ENCODE peak calls at places on chromosomes 12 and 14, in nine cellular contexts. Q, K, G, E, R, A, I, T and B are unnamed samples.

GRCh38 chr12:131604146-131604844 is 106.6 kb upstream of the SFSWAP start:
- DNase-seq in E (no peak), R (no peak), I (no peak), T (no peak), Q (no peak), A (no peak), G (no peak), K (peak), B (peak)

GRCh38 chr14:101876539-101876938 is 87.8 kb upstream of the DYNC1H1 start:
- DNase-seq in Q (peak), A (peak), K (no peak), E (no peak), R (no peak), T (peak), G (peak), I (peak), B (peak)

GRCh38 chr14:69048456-69048855 is 69.4 kb upstream of the ACTN1 start:
- DNase-seq in E (no peak), I (no peak), G (peak), T (no peak), A (no peak), Q (no peak), K (no peak), R (peak), B (peak)

GRCh38 chr12:53096761-53097160 is 706 bp upstream of the IGFBP6 start:
- DNase-seq in I (no peak), K (peak), G (no peak), T (peak), E (no peak), R (no peak), Q (no peak), A (no peak), B (no peak)

GRCh38 chr12:7142057-7142644 is 12.0 kb downstream of the CLSTN3 start:
- DNase-seq in R (peak), A (no peak), K (peak), G (peak), E (peak), T (no peak), Q (no peak), I (peak), B (peak)

GRCh38 chr12:42812086-42812485 is 222.5 kb upstream of the PRICKLE1 start:
- DNase-seq in T (no peak), E (no peak), K (no peak), G (no peak), R (no peak), I (no peak), A (no peak), Q (no peak), B (no peak)

GRCh38 chr12:72010365-72010764 is 71.7 kb downstream of the TPH2 start:
- DNase-seq in A (no peak), R (no peak), G (no peak), K (no peak), Q (no peak), T (no peak), E (no peak), I (no peak), B (no peak)

GRCh38 chr12:92330654-92331053 is 185.0 kb upstream of the BTG1 start:
- DNase-seq in A (no peak), E (no peak), I (no peak), T (no peak), R (peak), K (no peak), G (no peak), Q (no peak), B (no peak)

GRCh38 chr12:29655861-29656260 is 127.9 kb downstream of the TMTC1 start:
- DNase-seq in Q (no peak), G (no peak), T (no peak), E (no peak), A (no peak), I (no peak), K (no peak), R (no peak), B (no peak)

GRCh38 chr12:29050503-29050902 is 98.6 kb upstream of the FAR2 start:
- DNase-seq in R (no peak), G (no peak), K (no peak), Q (no peak), A (no peak), I (no peak), E (no peak), T (no peak), B (no peak)

GRCh38 chr12:48813464-48814312 is 4.6 kb upstream of the CACNB3 start:
- DNase-seq in R (no peak), K (peak), A (no peak), I (peak), Q (no peak), G (peak), T (no peak), E (no peak), B (no peak)

GRCh38 chr12:99131761-99132199 is 486.7 kb downstream of the APAF1 start:
- DNase-seq in T (no peak), E (no peak), G (no peak), I (no peak), K (peak), A (no peak), Q (no peak), R (no peak), B (no peak)

GRCh38 chr14:94051115-94051514 is 25.0 kb downstream of the OTUB2 start:
- DNase-seq in R (peak), K (peak), Q (peak), I (peak), E (no peak), A (no peak), T (peak), G (peak), B (no peak)

GRCh38 chr12:131783915-131784541 is 44.2 kb upstream of the MMP17 start:
- DNase-seq in Q (no peak), R (peak), T (peak), K (no peak), G (no peak), A (peak), E (peak), I (no peak), B (no peak)

GRCh38 chr12:122835693-122836026 is 403 bp downstream of the HIP1R start:
- DNase-seq in T (no peak), Q (no peak), A (no peak), G (no peak), E (peak), K (no peak), I (peak), R (peak), B (peak)

GRCh38 chr12:43806737-43807072 is 588 bp upstream of the TWF1 start:
- DNase-seq in A (no peak), G (no peak), E (no peak), T (no peak), R (no peak), I (no peak), K (no peak), Q (no peak), B (no peak)

GRCh38 chr14:100547633-100548294 is 39.5 kb downstream of the BEGAIN start:
- DNase-seq in Q (peak), A (no peak), K (no peak), T (peak), R (no peak), I (peak), E (no peak), G (peak), B (peak)

GRCh38 chr14:66017960-66018359 is 468.2 kb upstream of the CCDC196 start:
- DNase-seq in K (no peak), Q (no peak), I (no peak), A (no peak), T (no peak), G (no peak), R (no peak), E (no peak), B (no peak)

DNA sequence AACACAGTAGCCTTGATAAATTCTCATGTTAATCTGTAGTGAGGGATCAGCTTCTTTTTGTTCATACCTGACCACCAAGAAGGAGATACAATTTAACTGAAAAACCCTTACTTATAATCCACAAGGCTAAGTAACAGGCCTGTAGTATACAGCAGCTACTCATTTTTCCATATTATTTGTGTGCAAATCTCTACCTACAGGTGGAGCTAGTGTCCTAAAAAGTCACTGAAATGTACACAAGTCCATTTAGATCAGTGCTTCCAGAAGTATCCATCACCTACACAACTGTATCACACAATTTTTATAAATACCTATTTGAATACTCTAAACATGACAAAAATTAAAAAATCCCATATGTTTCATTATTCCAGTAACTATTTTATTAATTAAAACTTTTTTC is 173.2 kb downstream of the SLC35F4 start:
- DNase-seq in K (peak), E (peak), I (no peak), T (no peak), Q (no peak), G (no peak), R (peak), A (peak), B (no peak)
- TF ChIP-seq CTCF in K (peak), E (peak), I (no peak), T (no peak), Q (peak), G (peak), R (peak), A (peak), B (peak)

GRCh38 chr12:15014708-15015107 is 41.9 kb downstream of the PDE6H start:
- DNase-seq in G (no peak), Q (no peak), K (no peak), A (no peak), E (no peak), R (no peak), I (no peak), T (no peak), B (no peak)

GRCh38 chr12:15015121-15015520 is 42.3 kb downstream of the PDE6H start:
- DNase-seq in T (no peak), K (no peak), I (no peak), R (no peak), Q (no peak), E (no peak), A (no peak), G (no peak), B (no peak)

GRCh38 chr12:15013634-15014169 is 40.9 kb downstream of the PDE6H start:
- DNase-seq in T (no peak), Q (no peak), K (no peak), R (no peak), A (no peak), E (no peak), G (no peak), I (no peak), B (no peak)

GRCh38 chr12:15011162-15011561 is 38.3 kb downstream of the PDE6H start:
- DNase-seq in I (no peak), T (no peak), R (peak), A (no peak), E (no peak), Q (no peak), G (no peak), K (no peak), B (peak)
- TF ChIP-seq CTCF in I (no peak), T (no peak), R (peak), A (no peak), E (no peak), Q (no peak), G (peak), K (peak), B (no peak)

GRCh38 chr12:3207858-3208257 is 130.7 kb downstream of the TSPAN9 start:
- DNase-seq in Q (no peak), I (no peak), E (no peak), T (no peak), R (peak), K (peak), A (no peak), G (no peak), B (peak)
- TF ChIP-seq CTCF in Q (peak), I (no peak), E (no peak), T (no peak), R (peak), K (peak), A (no peak), G (no peak), B (no peak)

GRCh38 chr12:14937014-14937413 is 1.3 kb downstream of the ERP27 start:
- DNase-seq in G (no peak), E (no peak), R (no peak), Q (no peak), I (no peak), A (no peak), T (no peak), K (no peak), B (no peak)
- TF ChIP-seq CTCF in G (no peak), E (no peak), R (no peak), Q (no peak), I (no peak), A (peak), T (no peak), K (no peak), B (no peak)

GRCh38 chr14:103628684-103629502 is at the start of gene KLC1:
- DNase-seq in R (peak), Q (peak), E (peak), I (peak), A (no peak), T (peak), G (peak), K (peak), B (peak)
- TF ChIP-seq CTCF in R (no peak), Q (no peak), E (no peak), I (no peak), A (no peak), T (no peak), G (no peak), K (peak), B (no peak)

DNA sequence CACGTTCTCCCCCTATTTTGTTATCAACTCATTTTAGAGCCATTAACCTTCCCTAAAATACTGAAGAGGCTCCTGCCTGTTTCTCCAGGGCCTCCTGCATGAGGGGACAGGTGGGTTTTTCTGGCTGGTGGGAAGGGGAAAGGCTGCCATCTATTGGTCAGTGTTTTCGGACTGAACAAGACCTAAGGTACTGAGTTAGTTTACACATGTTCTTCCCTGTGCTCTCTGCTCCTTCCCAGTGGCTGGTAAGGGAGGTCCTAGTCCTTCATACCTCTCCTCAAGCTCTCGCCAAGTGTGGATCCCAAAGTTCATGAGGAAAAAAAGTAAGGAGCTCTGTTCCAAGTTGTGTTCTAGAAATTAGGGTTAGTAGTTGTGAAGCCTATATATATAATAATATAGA is 357.5 kb downstream of the FSCB start:
- DNase-seq in A (no peak), G (peak), T (no peak), Q (no peak), I (no peak), R (peak), K (peak), E (no peak), B (peak)
- TF ChIP-seq CTCF in A (peak), G (no peak), T (no peak), Q (no peak), I (no peak), R (peak), K (peak), E (peak), B (no peak)

GRCh38 chr12:68479832-68480291 is 130.8 kb upstream of the RAP1B start:
- DNase-seq in Q (no peak), G (no peak), E (no peak), K (no peak), I (no peak), A (no peak), T (no peak), R (peak), B (no peak)
- TF ChIP-seq CTCF in Q (no peak), G (no peak), E (no peak), K (no peak), I (no peak), A (no peak), T (no peak), R (no peak), B (no peak)

GRCh38 chr12:62613092-62613491 is 146.5 kb downstream of the MON2 start:
- DNase-seq in A (no peak), T (no peak), K (no peak), R (no peak), E (no peak), G (no peak), I (no peak), Q (no peak), B (no peak)
- TF ChIP-seq CTCF in A (no peak), T (no peak), K (no peak), R (no peak), E (no peak), G (no peak), I (no peak), Q (no peak), B (no peak)

DNA sequence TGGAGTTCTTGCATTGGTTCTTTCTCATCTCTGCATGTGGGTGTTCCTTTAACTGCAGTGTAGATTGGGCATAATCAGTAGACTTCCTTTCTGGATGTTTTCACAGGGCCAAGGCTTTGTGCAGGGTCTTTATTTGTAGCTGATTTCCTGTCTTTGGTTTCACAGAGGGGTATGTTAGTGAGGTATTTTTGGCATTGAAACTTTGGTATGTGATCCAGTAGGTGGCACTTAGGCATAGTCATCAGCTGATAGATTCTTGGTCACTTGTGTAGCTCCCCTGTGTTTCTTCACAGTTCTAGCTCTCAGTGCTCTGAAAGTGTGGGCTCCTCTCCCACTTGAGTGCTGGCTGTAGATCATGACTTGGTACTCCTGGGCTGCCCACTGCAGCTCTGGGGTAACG is 52.7 kb upstream of the LMO3 start:
- DNase-seq in I (no peak), R (no peak), K (no peak), E (no peak), A (no peak), G (no peak), T (no peak), Q (no peak), B (no peak)
- TF ChIP-seq CTCF in I (no peak), R (no peak), K (no peak), E (no peak), A (no peak), G (no peak), T (no peak), Q (no peak), B (no peak)